ENCODE peak calls at places on chromosome 21, in ten cellular contexts. T is NCI-H2227 treated with DMSO at 0.1 percent for 48 hours; C is HFFc6; E is fibroblast of the aortic adventitia; F is GM12892; Z is stomach; V is NCI-H446 treated with DMSO at 0.1 percent for 48 hours; Q is GM19239; H is CD8-positive, alpha-beta T cell; K is left lung. N is an unnamed sample.

GRCh38 chr21:45054162-45054926 is 20.0 kb upstream of the ADARB1 start:
- DNase-seq in T (no peak), C (no peak), E (no peak), F (no peak), Z (no peak), V (no peak), Q (no peak), H (no peak), K (no peak), N (no peak)

GRCh38 chr21:28537371-28538079 is 455.2 kb downstream of the LTN1 start:
- DNase-seq in T (no peak), C (peak; percentile 96), E (peak; percentile 97), F (no peak), Z (no peak), V (no peak), Q (no peak), H (no peak), K (no peak), N (no peak)

GRCh38 chr21:26177187-26177586 is 6.6 kb upstream of the APP start:
- DNase-seq in T (no peak), C (peak; percentile 46), E (peak; percentile 60), F (no peak), Z (no peak), V (no peak), Q (no peak), H (no peak), K (no peak), N (no peak)

GRCh38 chr21:46455575-46456385 is 2.9 kb upstream of the DIP2A start:
- DNase-seq in T (no peak), C (peak; percentile 53), E (peak; percentile 80), F (no peak), Z (no peak), V (no peak), Q (no peak), H (no peak), K (no peak), N (peak; percentile 92)

GRCh38 chr21:18810136-18810535 is 406.6 kb upstream of the TMPRSS15 start:
- DNase-seq in T (no peak), C (no peak), E (no peak), F (no peak), Z (no peak), V (no peak), Q (no peak), H (no peak), K (no peak), N (no peak)

GRCh38 chr21:26969971-26970725 is 3.3 kb upstream of the ADAMTS5 start:
- DNase-seq in T (no peak), C (no peak), E (no peak), F (no peak), Z (no peak), V (no peak), Q (no peak), H (no peak), K (no peak), N (no peak)

GRCh38 chr21:25997788-25998611 is 172.6 kb downstream of the APP start:
- DNase-seq in T (peak; percentile 56), C (no peak), E (no peak), F (no peak), Z (peak; percentile 81), V (no peak), Q (no peak), H (no peak), K (no peak), N (peak; percentile 13)

GRCh38 chr21:18987515-18988026 is 584.0 kb upstream of the TMPRSS15 start:
- DNase-seq in T (no peak), C (no peak), E (no peak), F (no peak), Z (no peak), V (peak; percentile 77), Q (no peak), H (no peak), K (no peak), N (no peak)

GRCh38 chr21:45572231-45572630 is 30.0 kb upstream of the SLC19A1 start:
- DNase-seq in T (no peak), C (no peak), E (no peak), F (no peak), Z (peak; percentile 5), V (no peak), Q (no peak), H (no peak), K (peak; percentile 46), N (no peak)

GRCh38 chr21:41610042-41610839 is 102.3 kb upstream of the TMPRSS2 start:
- DNase-seq in T (peak; percentile 13), C (peak; percentile 23), E (peak; percentile 67), F (no peak), Z (peak; percentile 78), V (no peak), Q (no peak), H (no peak), K (no peak), N (peak; percentile 62)

GRCh38 chr21:40846057-40846456 is 901 bp downstream of the DSCAM start:
- DNase-seq in T (no peak), C (no peak), E (no peak), F (no peak), Z (no peak), V (no peak), Q (no peak), H (no peak), K (no peak), N (no peak)

GRCh38 chr21:35020902-35021301 is 28.2 kb downstream of the RUNX1 start:
- DNase-seq in T (no peak), C (peak; percentile 41), E (peak; percentile 49), F (no peak), Z (no peak), V (no peak), Q (no peak), H (no peak), K (no peak), N (no peak)

GRCh38 chr21:35203093-35204021 is 154.3 kb upstream of the RUNX1 start:
- DNase-seq in T (no peak), C (peak; percentile 81), E (peak; percentile 74), F (no peak), Z (no peak), V (no peak), Q (no peak), H (no peak), K (no peak), N (no peak)

GRCh38 chr21:44416193-44416592 is 39.1 kb upstream of the LRRC3 start:
- DNase-seq in T (no peak), C (no peak), E (no peak), F (no peak), Z (no peak), V (no peak), Q (no peak), H (no peak), K (peak; percentile 31), N (no peak)

GRCh38 chr21:28805885-28806284 is 186.8 kb downstream of the LTN1 start:
- DNase-seq in T (no peak), C (peak; percentile 78), E (peak; percentile 95), F (no peak), Z (no peak), V (no peak), Q (no peak), H (no peak), K (no peak), N (no peak)

GRCh38 chr21:36589352-36589971 is 109.5 kb upstream of the SIM2 start:
- DNase-seq in T (no peak), C (peak; percentile 35), E (peak; percentile 70), F (peak; percentile 35), Z (peak; percentile 54), V (no peak), Q (peak; percentile 41), H (no peak), K (peak; percentile 66), N (peak; percentile 19)

GRCh38 chr21:45317401-45318145 is 29.9 kb upstream of the POFUT2 start:
- DNase-seq in T (no peak), C (peak; percentile 46), E (peak; percentile 63), F (no peak), Z (no peak), V (no peak), Q (no peak), H (no peak), K (no peak), N (peak; percentile 90)

GRCh38 chr21:27813750-27814149 is 846.9 kb upstream of the ADAMTS5 start:
- DNase-seq in T (no peak), C (no peak), E (no peak), F (no peak), Z (no peak), V (no peak), Q (no peak), H (no peak), K (no peak), N (peak; percentile 71)

GRCh38 chr21:34336756-34337391 is 26.9 kb upstream of the KCNE2 start:
- DNase-seq in T (no peak), C (no peak), E (peak; percentile 6), F (no peak), Z (peak; percentile 32), V (no peak), Q (no peak), H (no peak), K (no peak), N (no peak)

GRCh38 chr21:16070207-16070651 is 340.4 kb downstream of the USP25 start:
- DNase-seq in T (no peak), C (peak; percentile 22), E (peak; percentile 54), F (no peak), Z (no peak), V (peak; percentile 70), Q (no peak), H (no peak), K (no peak), N (no peak)

GRCh38 chr21:17441370-17441769 is 71.5 kb upstream of the CXADR start:
- DNase-seq in T (peak; percentile 20), C (no peak), E (no peak), F (no peak), Z (peak; percentile 85), V (peak; percentile 91), Q (no peak), H (no peak), K (no peak), N (peak; percentile 64)

GRCh38 chr21:32094792-32095191 is 184.1 kb downstream of the MIS18A start:
- DNase-seq in T (no peak), C (no peak), E (peak; percentile 28), F (no peak), Z (no peak), V (no peak), Q (no peak), H (no peak), K (no peak), N (peak; percentile 12)

N was measured in COLO829.